ENCODE peak calls at places on chromosomes 2 and 18, in seven cellular contexts. One of them, this sample, is unnamed.
A peak's percentile ranks its signal among the peaks of the same experiment; 100 is the strongest.

GRCh38 chr2:176261136-176261535 is 8.1 kb upstream of the MTX2 start:
- DNase-seq in SJCRH30: no peak
- DNase-seq in right atrium auricular region: no peak
- DNase-seq in CD4-positive, CD25-positive, alpha-beta regulatory T cell: no peak
- DNase-seq in lower lobe of right lung: no peak
- DNase-seq in pancreas: no peak
- DNase-seq in hepatocyte: no peak
- DNase-seq in this sample: no peak

GRCh38 chr2:200469708-200470600 is 39.9 kb downstream of the KCTD18 start:
- DNase-seq in CD4-positive, CD25-positive, alpha-beta regulatory T cell: no peak
- DNase-seq in SJCRH30: peak; percentile 79
- DNase-seq in hepatocyte: no peak
- DNase-seq in pancreas: no peak
- DNase-seq in lower lobe of right lung: no peak
- DNase-seq in right atrium auricular region: no peak
- DNase-seq in this sample: peak; percentile 8

GRCh38 chr2:119249855-119250775 is 26.5 kb downstream of the STEAP3 start:
- DNase-seq in right atrium auricular region: no peak
- DNase-seq in pancreas: no peak
- DNase-seq in hepatocyte: no peak
- DNase-seq in SJCRH30: no peak
- DNase-seq in lower lobe of right lung: no peak
- DNase-seq in CD4-positive, CD25-positive, alpha-beta regulatory T cell: no peak
- DNase-seq in this sample: no peak

GRCh38 chr18:8994603-8995002 is 107.9 kb upstream of the NDUFV2 start:
- DNase-seq in pancreas: no peak
- DNase-seq in SJCRH30: no peak
- DNase-seq in lower lobe of right lung: no peak
- DNase-seq in CD4-positive, CD25-positive, alpha-beta regulatory T cell: no peak
- DNase-seq in hepatocyte: no peak
- DNase-seq in right atrium auricular region: no peak
- DNase-seq in this sample: no peak

GRCh38 chr2:29401994-29402393 is 286.8 kb downstream of the CLIP4 start:
- DNase-seq in lower lobe of right lung: no peak
- DNase-seq in hepatocyte: no peak
- DNase-seq in SJCRH30: no peak
- DNase-seq in CD4-positive, CD25-positive, alpha-beta regulatory T cell: no peak
- DNase-seq in right atrium auricular region: no peak
- DNase-seq in pancreas: peak; percentile 65
- DNase-seq in this sample: no peak

GRCh38 chr2:168231609-168232241 is 15.7 kb downstream of the STK39 start:
- DNase-seq in right atrium auricular region: no peak
- DNase-seq in lower lobe of right lung: no peak
- DNase-seq in CD4-positive, CD25-positive, alpha-beta regulatory T cell: no peak
- DNase-seq in SJCRH30: no peak
- DNase-seq in hepatocyte: no peak
- DNase-seq in pancreas: no peak
- DNase-seq in this sample: peak; percentile 12

GRCh38 chr2:43714164-43714563 is 37.9 kb upstream of the C1GALT1C1L start:
- DNase-seq in right atrium auricular region: no peak
- DNase-seq in hepatocyte: no peak
- DNase-seq in pancreas: no peak
- DNase-seq in lower lobe of right lung: no peak
- DNase-seq in SJCRH30: no peak
- DNase-seq in CD4-positive, CD25-positive, alpha-beta regulatory T cell: no peak
- DNase-seq in this sample: no peak

GRCh38 chr18:33472554-33472953 is 32.0 kb upstream of the CCDC178 start:
- DNase-seq in pancreas: no peak
- DNase-seq in CD4-positive, CD25-positive, alpha-beta regulatory T cell: no peak
- DNase-seq in lower lobe of right lung: no peak
- DNase-seq in right atrium auricular region: no peak
- DNase-seq in SJCRH30: no peak
- DNase-seq in hepatocyte: no peak
- DNase-seq in this sample: no peak

GRCh38 chr2:126482582-126483464 is 173.1 kb upstream of the GYPC start:
- DNase-seq in SJCRH30: peak; percentile 10
- DNase-seq in right atrium auricular region: peak; percentile 42
- DNase-seq in CD4-positive, CD25-positive, alpha-beta regulatory T cell: peak; percentile 23
- DNase-seq in pancreas: no peak
- DNase-seq in lower lobe of right lung: no peak
- DNase-seq in hepatocyte: peak; percentile 45
- DNase-seq in this sample: no peak

GRCh38 chr2:241708879-241709278 is 7.0 kb downstream of the ING5 start:
- DNase-seq in pancreas: no peak
- DNase-seq in right atrium auricular region: no peak
- DNase-seq in hepatocyte: no peak
- DNase-seq in SJCRH30: no peak
- DNase-seq in CD4-positive, CD25-positive, alpha-beta regulatory T cell: no peak
- DNase-seq in lower lobe of right lung: no peak
- DNase-seq in this sample: no peak

GRCh38 chr2:144659731-144660275 is 139.9 kb upstream of the ZEB2 start:
- DNase-seq in right atrium auricular region: peak; percentile 73
- DNase-seq in SJCRH30: no peak
- DNase-seq in pancreas: no peak
- DNase-seq in hepatocyte: no peak
- DNase-seq in CD4-positive, CD25-positive, alpha-beta regulatory T cell: peak; percentile 1
- DNase-seq in lower lobe of right lung: peak; percentile 70
- DNase-seq in this sample: no peak

GRCh38 chr18:12030667-12031066 is 49.4 kb downstream of the IMPA2 start:
- DNase-seq in CD4-positive, CD25-positive, alpha-beta regulatory T cell: no peak
- DNase-seq in lower lobe of right lung: no peak
- DNase-seq in pancreas: no peak
- DNase-seq in hepatocyte: no peak
- DNase-seq in SJCRH30: no peak
- DNase-seq in right atrium auricular region: no peak
- DNase-seq in this sample: no peak

GRCh38 chr2:142130111-142131015 is 453 bp downstream of the LRP1B start:
- DNase-seq in SJCRH30: peak; percentile 79
- DNase-seq in pancreas: peak; percentile 78
- DNase-seq in CD4-positive, CD25-positive, alpha-beta regulatory T cell: peak; percentile 7
- DNase-seq in hepatocyte: peak; percentile 82
- DNase-seq in lower lobe of right lung: peak; percentile 75
- DNase-seq in right atrium auricular region: peak; percentile 62
- DNase-seq in this sample: peak; percentile 81

GRCh38 chr18:34322365-34323289 is 97.9 kb upstream of the NOL4 start:
- DNase-seq in pancreas: peak; percentile 73
- DNase-seq in SJCRH30: peak; percentile 8
- DNase-seq in hepatocyte: peak; percentile 86
- DNase-seq in right atrium auricular region: no peak
- DNase-seq in CD4-positive, CD25-positive, alpha-beta regulatory T cell: peak; percentile 3
- DNase-seq in lower lobe of right lung: peak; percentile 52
- DNase-seq in this sample: peak; percentile 9

GRCh38 chr2:66888791-66889631 is 454.1 kb downstream of the MEIS1 start:
- DNase-seq in pancreas: no peak
- DNase-seq in SJCRH30: no peak
- DNase-seq in lower lobe of right lung: no peak
- DNase-seq in right atrium auricular region: no peak
- DNase-seq in CD4-positive, CD25-positive, alpha-beta regulatory T cell: no peak
- DNase-seq in hepatocyte: peak; percentile 73
- DNase-seq in this sample: no peak

GRCh38 chr2:160207804-160208661 is 8.0 kb upstream of the ITGB6 start:
- DNase-seq in SJCRH30: peak; percentile 78
- DNase-seq in pancreas: peak; percentile 68
- DNase-seq in hepatocyte: peak; percentile 80
- DNase-seq in CD4-positive, CD25-positive, alpha-beta regulatory T cell: no peak
- DNase-seq in right atrium auricular region: peak; percentile 78
- DNase-seq in lower lobe of right lung: peak; percentile 81
- DNase-seq in this sample: no peak

GRCh38 chr18:23191952-23192662 is 56.8 kb downstream of the CABLES1 start:
- DNase-seq in right atrium auricular region: no peak
- DNase-seq in pancreas: no peak
- DNase-seq in lower lobe of right lung: no peak
- DNase-seq in CD4-positive, CD25-positive, alpha-beta regulatory T cell: peak; percentile 41
- DNase-seq in hepatocyte: peak; percentile 54
- DNase-seq in SJCRH30: peak; percentile 71
- DNase-seq in this sample: no peak

GRCh38 chr2:240648155-240648649 is 22.9 kb downstream of the GPR35 start:
- DNase-seq in SJCRH30: no peak
- DNase-seq in lower lobe of right lung: no peak
- DNase-seq in right atrium auricular region: peak; percentile 40
- DNase-seq in hepatocyte: no peak
- DNase-seq in CD4-positive, CD25-positive, alpha-beta regulatory T cell: no peak
- DNase-seq in pancreas: no peak
- DNase-seq in this sample: no peak

GRCh38 chr2:211455225-211455841 is 898.9 kb downstream of the CPS1 start:
- DNase-seq in pancreas: no peak
- DNase-seq in hepatocyte: peak; percentile 63
- DNase-seq in right atrium auricular region: peak; percentile 60
- DNase-seq in SJCRH30: peak; percentile 18
- DNase-seq in CD4-positive, CD25-positive, alpha-beta regulatory T cell: peak; percentile 23
- DNase-seq in lower lobe of right lung: no peak
- DNase-seq in this sample: peak; percentile 17

GRCh38 chr2:238069877-238070276 is 9.1 kb downstream of the SCLY start:
- DNase-seq in hepatocyte: no peak
- DNase-seq in CD4-positive, CD25-positive, alpha-beta regulatory T cell: no peak
- DNase-seq in lower lobe of right lung: no peak
- DNase-seq in pancreas: peak; percentile 75
- DNase-seq in right atrium auricular region: peak; percentile 36
- DNase-seq in SJCRH30: no peak
- DNase-seq in this sample: no peak

GRCh38 chr2:166193446-166193845 is 65.6 kb upstream of the SCN1A start:
- DNase-seq in hepatocyte: no peak
- DNase-seq in right atrium auricular region: no peak
- DNase-seq in lower lobe of right lung: no peak
- DNase-seq in SJCRH30: no peak
- DNase-seq in pancreas: no peak
- DNase-seq in CD4-positive, CD25-positive, alpha-beta regulatory T cell: no peak
- DNase-seq in this sample: no peak

GRCh38 chr18:26057208-26057821 is 33.1 kb downstream of the SS18 start:
- DNase-seq in right atrium auricular region: no peak
- DNase-seq in pancreas: no peak
- DNase-seq in lower lobe of right lung: no peak
- DNase-seq in CD4-positive, CD25-positive, alpha-beta regulatory T cell: no peak
- DNase-seq in SJCRH30: no peak
- DNase-seq in hepatocyte: peak; percentile 25
- DNase-seq in this sample: no peak

GRCh38 chr2:73907840-73908452 is 15.1 kb downstream of the ACTG2 start:
- DNase-seq in right atrium auricular region: no peak
- DNase-seq in lower lobe of right lung: no peak
- DNase-seq in hepatocyte: peak; percentile 23
- DNase-seq in SJCRH30: peak; percentile 50
- DNase-seq in pancreas: no peak
- DNase-seq in CD4-positive, CD25-positive, alpha-beta regulatory T cell: peak; percentile 72
- DNase-seq in this sample: no peak

DNA sequence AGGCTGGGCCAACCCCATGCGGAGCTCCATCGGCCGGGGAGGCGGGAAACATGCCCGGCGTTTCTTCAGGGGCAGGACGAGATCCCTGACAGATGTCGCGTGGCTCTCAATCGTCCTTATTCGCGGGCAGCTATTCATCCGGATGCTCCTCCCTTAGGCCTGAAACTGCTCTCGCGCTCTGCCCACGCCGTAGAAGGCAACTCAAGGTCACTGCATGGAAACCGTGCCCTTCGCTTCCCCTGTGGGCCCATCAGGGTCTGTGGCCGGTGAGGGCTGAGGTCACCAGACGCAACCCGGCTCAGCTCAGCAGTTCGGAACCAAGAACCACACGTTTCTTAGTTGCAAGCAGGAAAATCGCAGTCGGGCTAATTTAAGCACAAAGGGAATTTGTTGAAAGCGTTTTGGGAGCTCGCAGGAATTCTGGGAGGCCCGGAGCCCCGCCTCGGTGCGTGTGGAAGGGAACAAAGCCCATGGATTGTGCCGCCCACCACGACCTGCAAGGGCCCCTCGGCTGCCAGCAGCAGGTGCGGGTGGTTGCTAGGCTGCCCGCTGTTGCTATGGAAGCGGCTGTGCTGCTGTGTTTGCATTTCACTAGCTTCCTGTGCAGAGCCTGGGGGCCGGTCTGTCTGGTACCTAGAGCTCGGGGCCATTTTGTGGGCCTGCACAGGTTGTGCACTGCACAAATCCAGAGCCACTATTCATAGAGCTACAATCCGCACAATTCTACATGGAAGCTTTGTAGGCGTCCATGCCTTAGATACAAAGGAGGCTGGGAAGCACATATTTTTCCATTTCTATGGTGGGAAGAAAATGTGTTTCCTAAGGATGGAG is 6.1 kb upstream of the ALLC start:
- DNase-seq in SJCRH30: peak; percentile 93
- DNase-seq in right atrium auricular region: no peak
- DNase-seq in CD4-positive, CD25-positive, alpha-beta regulatory T cell: peak; percentile 83
- DNase-seq in pancreas: no peak
- DNase-seq in hepatocyte: peak; percentile 71
- DNase-seq in lower lobe of right lung: peak; percentile 67
- DNase-seq in this sample: peak; percentile 89
- H3K27ac ChIP-seq in SJCRH30: peak overlapping the region; percentile 84
- H3K27ac ChIP-seq in right atrium auricular region: peak overlapping the region; percentile 62
- H3K27ac ChIP-seq in CD4-positive, CD25-positive, alpha-beta regulatory T cell: peak overlapping the region; percentile 53
- H3K27ac ChIP-seq in pancreas: no peak overlapping the region
- H3K27ac ChIP-seq in hepatocyte: peak overlapping the region; percentile 48
- H3K27ac ChIP-seq in lower lobe of right lung: peak overlapping the region; percentile 61
- H3K27ac ChIP-seq in this sample: peak overlapping the region; percentile 90

DNA sequence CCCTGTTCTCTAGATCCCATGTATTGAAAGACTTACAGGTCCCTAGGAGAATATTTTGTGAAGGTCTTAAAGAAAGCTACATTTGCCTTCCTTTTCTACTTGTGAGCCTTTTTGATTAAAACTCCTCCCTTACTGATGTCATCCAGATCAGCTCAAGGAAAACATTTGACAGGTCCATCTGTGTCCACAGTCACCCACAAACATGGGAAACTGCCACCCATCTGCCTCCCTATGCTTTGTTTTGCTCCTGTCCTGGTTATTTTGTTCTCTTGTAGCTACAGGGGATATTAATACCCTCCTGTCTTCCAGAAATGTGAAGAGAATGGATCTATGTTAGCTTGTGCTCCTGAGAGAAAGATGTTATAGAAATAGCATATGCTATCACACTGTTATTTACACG is 203.6 kb upstream of the GALNT5 start:
- DNase-seq in right atrium auricular region: no peak
- DNase-seq in hepatocyte: no peak
- DNase-seq in CD4-positive, CD25-positive, alpha-beta regulatory T cell: no peak
- DNase-seq in SJCRH30: no peak
- DNase-seq in lower lobe of right lung: no peak
- DNase-seq in pancreas: no peak
- DNase-seq in this sample: no peak
- H3K27ac ChIP-seq in right atrium auricular region: no peak overlapping the region
- H3K27ac ChIP-seq in hepatocyte: no peak overlapping the region
- H3K27ac ChIP-seq in CD4-positive, CD25-positive, alpha-beta regulatory T cell: no peak overlapping the region
- H3K27ac ChIP-seq in SJCRH30: no peak overlapping the region
- H3K27ac ChIP-seq in lower lobe of right lung: no peak overlapping the region
- H3K27ac ChIP-seq in pancreas: no peak overlapping the region
- H3K27ac ChIP-seq in this sample: no peak overlapping the region

DNA sequence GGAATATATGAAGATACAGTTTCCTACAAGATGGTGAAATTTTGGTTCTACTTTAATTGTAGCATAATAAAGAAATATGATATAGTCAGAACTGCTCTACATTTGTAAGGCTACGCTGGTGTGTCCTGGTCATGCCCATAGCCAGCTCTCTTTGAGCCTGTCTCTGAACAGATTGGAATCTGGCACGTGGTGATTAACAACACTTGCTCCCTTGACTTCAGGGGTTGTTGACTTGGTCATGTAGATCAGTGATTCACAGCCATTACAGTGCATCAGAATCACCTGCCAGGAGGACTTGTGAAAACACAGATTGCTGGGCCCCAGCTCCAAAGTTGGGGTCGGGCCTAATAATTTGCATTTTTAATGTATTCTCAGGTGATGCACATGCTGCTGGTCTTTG is 80.4 kb downstream of the PTPRM start:
- DNase-seq in CD4-positive, CD25-positive, alpha-beta regulatory T cell: no peak
- DNase-seq in pancreas: no peak
- DNase-seq in lower lobe of right lung: no peak
- DNase-seq in hepatocyte: no peak
- DNase-seq in right atrium auricular region: no peak
- DNase-seq in SJCRH30: no peak
- DNase-seq in this sample: no peak
- H3K27ac ChIP-seq in CD4-positive, CD25-positive, alpha-beta regulatory T cell: no peak overlapping the region
- H3K27ac ChIP-seq in pancreas: no peak overlapping the region
- H3K27ac ChIP-seq in lower lobe of right lung: no peak overlapping the region
- H3K27ac ChIP-seq in hepatocyte: no peak overlapping the region
- H3K27ac ChIP-seq in right atrium auricular region: peak overlapping the region; percentile 6
- H3K27ac ChIP-seq in SJCRH30: no peak overlapping the region
- H3K27ac ChIP-seq in this sample: no peak overlapping the region

GRCh38 chr2:236862526-236862925 is 223.2 kb upstream of the COPS8 start:
- DNase-seq in CD4-positive, CD25-positive, alpha-beta regulatory T cell: no peak
- DNase-seq in pancreas: no peak
- DNase-seq in right atrium auricular region: peak; percentile 47
- DNase-seq in hepatocyte: no peak
- DNase-seq in SJCRH30: no peak
- DNase-seq in lower lobe of right lung: no peak
- DNase-seq in this sample: no peak
- H3K27ac ChIP-seq in CD4-positive, CD25-positive, alpha-beta regulatory T cell: no peak overlapping the region
- H3K27ac ChIP-seq in pancreas: no peak overlapping the region
- H3K27ac ChIP-seq in right atrium auricular region: no peak overlapping the region
- H3K27ac ChIP-seq in hepatocyte: no peak overlapping the region
- H3K27ac ChIP-seq in SJCRH30: no peak overlapping the region
- H3K27ac ChIP-seq in lower lobe of right lung: no peak overlapping the region
- H3K27ac ChIP-seq in this sample: no peak overlapping the region

This sample was measured in caudate nucleus.